ENCODE peak calls at places on chromosomes 5 and 9, in nine cellular contexts. U, F, X, J, R, H, A, T and K are unnamed samples.

GRCh38 chr9:83800236-83801033 is 17.1 kb downstream of the GKAP1 start:
- DNase-seq in U (no peak), F (no peak), X (peak; percentile 4), J (no peak), R (no peak), H (no peak), A (no peak), T (no peak), K (no peak)

GRCh38 chr5:132055808-132056609 is 4.4 kb upstream of the IL3 start:
- DNase-seq in U (peak; percentile 27), F (no peak), X (no peak), J (peak; percentile 62), R (peak; percentile 12), H (no peak), A (no peak), T (no peak), K (peak; percentile 1)

GRCh38 chr5:34053133-34053532 is 10.1 kb upstream of the C1QTNF3 start:
- DNase-seq in U (no peak), F (no peak), X (no peak), J (no peak), R (no peak), H (peak; percentile 94), A (peak; percentile 93), T (no peak), K (no peak)

GRCh38 chr9:133786371-133786753 is 48.2 kb upstream of the SARDH start:
- DNase-seq in U (no peak), F (no peak), X (peak; percentile 75), J (peak; percentile 88), R (no peak), H (no peak), A (no peak), T (no peak), K (no peak)

GRCh38 chr5:119274767-119275130 is 81.1 kb upstream of the TNFAIP8 start:
- DNase-seq in U (no peak), F (no peak), X (peak; percentile 62), J (no peak), R (no peak), H (peak; percentile 65), A (peak; percentile 77), T (no peak), K (no peak)

GRCh38 chr9:122498883-122499288 is 11.7 kb upstream of the OR1J2 start:
- DNase-seq in U (no peak), F (no peak), X (peak; percentile 54), J (no peak), R (no peak), H (peak; percentile 75), A (peak; percentile 58), T (no peak), K (peak; percentile 23)

GRCh38 chr5:172571892-172572291 is 69.2 kb upstream of the NEURL1B start:
- DNase-seq in U (no peak), F (no peak), X (no peak), J (no peak), R (no peak), H (no peak), A (no peak), T (no peak), K (no peak)

GRCh38 chr5:14767942-14768837 is 103.4 kb downstream of the ANKH start:
- DNase-seq in U (no peak), F (no peak), X (no peak), J (no peak), R (no peak), H (no peak), A (no peak), T (no peak), K (no peak)

GRCh38 chr5:135069895-135070657 is 36.0 kb upstream of the PITX1 start:
- DNase-seq in U (no peak), F (no peak), X (no peak), J (peak; percentile 44), R (peak; percentile 2), H (no peak), A (no peak), T (no peak), K (no peak)

GRCh38 chr5:88687253-88687955 is 195.6 kb downstream of the MEF2C start:
- DNase-seq in U (no peak), F (no peak), X (no peak), J (no peak), R (no peak), H (no peak), A (no peak), T (no peak), K (no peak)

GRCh38 chr5:38536968-38537367 is 19.5 kb downstream of the LIFR start:
- DNase-seq in U (no peak), F (no peak), X (no peak), J (no peak), R (no peak), H (no peak), A (no peak), T (no peak), K (no peak)

GRCh38 chr9:4106744-4107143 is 193.1 kb downstream of the GLIS3 start:
- DNase-seq in U (no peak), F (no peak), X (no peak), J (no peak), R (no peak), H (peak; percentile 64), A (peak; percentile 92), T (peak; percentile 23), K (no peak)

GRCh38 chr9:89880721-89881120 is 275.9 kb downstream of the GADD45G start:
- DNase-seq in U (no peak), F (no peak), X (no peak), J (peak; percentile 31), R (no peak), H (no peak), A (no peak), T (no peak), K (no peak)

GRCh38 chr9:108850293-108850897 is 5.4 kb downstream of the ACTL7B start:
- DNase-seq in U (no peak), F (no peak), X (peak; percentile 34), J (no peak), R (no peak), H (peak; percentile 36), A (peak; percentile 35), T (no peak), K (no peak)
- TF ChIP-seq CTCF in U (no peak), F (no peak), X (peak; percentile 34), J (no peak), R (no peak), H (peak; percentile 59), A (peak; percentile 19), T (no peak), K (no peak)

DNA sequence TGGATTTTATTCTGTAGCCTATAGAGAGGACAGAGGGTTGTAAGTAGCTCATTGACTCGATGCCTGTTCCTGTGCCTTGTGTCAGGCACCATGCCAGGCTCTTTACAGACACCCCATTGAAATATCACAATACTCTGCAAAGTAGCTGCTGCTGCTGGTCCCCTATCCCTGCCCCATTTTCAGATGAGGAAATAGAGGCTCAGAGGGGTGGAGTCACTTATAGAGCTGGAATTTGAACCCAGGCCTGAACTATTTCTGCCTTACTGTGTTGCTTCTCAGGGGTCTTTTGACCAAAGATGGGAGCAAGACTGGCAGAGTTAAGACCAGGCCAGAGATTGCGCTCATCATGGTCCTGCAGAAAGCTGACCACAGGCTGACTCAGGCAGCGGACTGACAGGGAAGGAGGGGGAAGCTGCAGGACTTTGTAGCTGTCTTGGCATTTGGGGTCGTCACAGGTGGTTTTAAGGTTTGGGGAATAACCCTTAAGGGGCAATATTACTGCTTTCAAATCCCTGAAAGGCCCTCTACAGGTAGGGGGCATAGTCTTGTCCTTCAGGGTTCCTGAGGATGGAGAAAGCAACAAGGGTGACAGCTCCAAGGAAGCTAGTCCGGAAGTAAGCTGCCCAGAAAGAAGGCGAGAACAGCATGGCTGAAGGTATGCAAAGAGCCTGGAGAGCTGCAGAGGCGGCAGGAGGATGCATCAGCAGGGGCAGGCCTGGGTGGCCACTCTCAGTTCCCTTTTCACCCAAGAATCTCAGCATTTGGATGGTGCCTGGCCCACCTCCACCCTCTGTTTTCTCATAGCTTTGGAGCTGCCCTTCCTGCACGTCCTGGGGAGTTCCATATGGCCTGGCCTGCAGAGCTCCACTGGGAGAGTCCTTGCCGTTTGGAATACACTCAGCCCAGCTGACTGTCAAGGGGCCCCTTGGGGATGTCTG is 18.3 kb upstream of the NDST1 start:
- DNase-seq in U (no peak), F (no peak), X (peak; percentile 87), J (peak; percentile 89), R (no peak), H (peak; percentile 58), A (no peak), T (no peak), K (no peak)
- TF ChIP-seq CTCF in U (no peak), F (no peak), X (no peak), J (no peak), R (no peak), H (peak; percentile 37), A (no peak), T (no peak), K (no peak)

GRCh38 chr9:129320575-129321311 is 142.7 kb upstream of the IER5L start:
- DNase-seq in U (peak; percentile 67), F (peak; percentile 48), X (peak; percentile 72), J (peak; percentile 86), R (peak; percentile 73), H (peak; percentile 89), A (peak; percentile 91), T (peak; percentile 82), K (no peak)
- TF ChIP-seq CTCF in U (no peak), F (no peak), X (no peak), J (peak; percentile 48), R (peak; percentile 25), H (peak; percentile 61), A (peak; percentile 2), T (no peak), K (no peak)

GRCh38 chr9:137096785-137097546 is 10.2 kb downstream of the MAN1B1 start:
- DNase-seq in U (no peak), F (no peak), X (no peak), J (no peak), R (no peak), H (no peak), A (no peak), T (no peak), K (no peak)

GRCh38 chr9:137099231-137099630 is 12.4 kb downstream of the MAN1B1 start:
- DNase-seq in U (no peak), F (no peak), X (no peak), J (no peak), R (no peak), H (no peak), A (no peak), T (no peak), K (no peak)

GRCh38 chr9:137097761-137098462 is 11.1 kb downstream of the MAN1B1 start:
- DNase-seq in U (no peak), F (no peak), X (no peak), J (no peak), R (no peak), H (no peak), A (no peak), T (no peak), K (no peak)

DNA sequence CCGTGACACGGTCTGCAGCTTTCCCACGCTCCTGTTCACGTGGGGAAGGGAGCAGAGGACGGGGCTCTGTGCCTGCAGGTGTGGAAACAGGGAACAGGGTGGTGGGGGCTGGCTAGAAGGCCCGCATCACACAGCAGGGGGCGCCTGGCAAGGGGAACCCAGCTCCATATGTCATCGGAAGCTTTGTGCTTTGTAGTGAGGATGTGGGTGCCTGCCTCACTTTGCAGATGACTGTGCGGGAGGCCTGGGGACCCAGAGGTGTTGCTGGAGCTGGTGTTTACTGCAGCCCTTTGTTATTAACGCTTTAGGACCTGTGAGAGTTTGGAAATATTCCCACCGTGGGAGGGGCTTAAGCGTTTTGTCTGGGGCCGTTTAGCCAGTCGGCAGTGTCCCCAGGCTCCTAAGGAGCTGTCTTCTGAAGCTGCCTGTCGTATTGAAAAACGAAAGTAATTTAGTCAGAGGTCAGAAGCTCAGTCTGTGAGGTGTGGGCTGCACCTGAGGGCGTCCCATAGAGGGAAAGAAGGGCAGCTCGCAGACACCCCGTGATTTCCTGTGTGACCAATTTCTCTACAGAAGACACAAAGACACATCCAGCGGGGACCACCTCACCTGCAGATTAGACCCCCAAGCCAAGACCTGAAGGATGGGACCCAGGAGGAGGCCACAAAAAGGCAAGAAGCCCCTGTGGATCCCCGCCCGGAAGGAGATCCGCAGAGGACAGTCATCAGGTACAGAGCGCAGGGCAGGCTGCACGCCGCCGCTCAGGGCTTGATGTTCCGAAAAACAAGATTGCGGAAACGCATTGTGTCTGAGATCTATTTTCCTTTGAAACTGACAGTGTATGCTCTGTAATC is 9.1 kb downstream of the MAN1B1 start:
- DNase-seq in U (no peak), F (no peak), X (peak; percentile 86), J (peak; percentile 91), R (no peak), H (no peak), A (no peak), T (no peak), K (no peak)
- TF ChIP-seq CTCF in U (peak; percentile 4), F (no peak), X (peak; percentile 81), J (peak; percentile 62), R (no peak), H (peak; percentile 43), A (no peak), T (no peak), K (no peak)